ENCODE peak calls at places on chromosomes 11 and 22, in eight cellular contexts. U, S, Y, Z, Q, A, X and J are unnamed samples.

GRCh38 chr11:125280646-125281045 is 116.1 kb downstream of the PKNOX2 start:
- DNase-seq in U (no peak), S (no peak), Y (no peak), Z (no peak), Q (no peak), A (no peak), X (no peak), J (no peak)

GRCh38 chr11:124798991-124799383 is 1.2 kb downstream of the MSANTD2 start:
- DNase-seq in U (no peak), S (no peak), Y (peak), Z (peak), Q (no peak), A (no peak), X (peak), J (peak)

GRCh38 chr22:49099496-49100124 is 728.1 kb downstream of the BRD1 start:
- DNase-seq in U (no peak), S (no peak), Y (no peak), Z (peak), Q (no peak), A (peak), X (no peak), J (no peak)

GRCh38 chr11:93133710-93134109 is 64.1 kb downstream of the SLC36A4 start:
- DNase-seq in U (no peak), S (no peak), Y (peak), Z (no peak), Q (no peak), A (no peak), X (peak), J (no peak)

GRCh38 chr11:58640386-58641023 is 18.0 kb downstream of the CNTF start:
- DNase-seq in U (no peak), S (no peak), Y (no peak), Z (no peak), Q (no peak), A (no peak), X (no peak), J (no peak)

GRCh38 chr11:11789735-11790369 is 51.9 kb upstream of the USP47 start:
- DNase-seq in U (no peak), S (no peak), Y (no peak), Z (peak), Q (no peak), A (no peak), X (peak), J (peak)

GRCh38 chr11:19311306-19312030 is 70.7 kb upstream of the E2F8 start:
- DNase-seq in U (peak), S (peak), Y (peak), Z (peak), Q (peak), A (peak), X (peak), J (peak)

GRCh38 chr11:111135101-111135500 is 110.4 kb upstream of the POU2AF2 start:
- DNase-seq in U (no peak), S (no peak), Y (no peak), Z (no peak), Q (no peak), A (no peak), X (peak), J (no peak)

GRCh38 chr11:129144256-129144655 is 47.9 kb downstream of the ARHGAP32 start:
- DNase-seq in U (no peak), S (no peak), Y (peak), Z (no peak), Q (no peak), A (no peak), X (peak), J (no peak)

GRCh38 chr22:32754413-32755041 is 47.0 kb upstream of the TIMP3 start:
- DNase-seq in U (no peak), S (peak), Y (peak), Z (no peak), Q (no peak), A (no peak), X (peak), J (peak)

GRCh38 chr11:62151737-62152102 is 27.9 kb downstream of the INCENP start:
- DNase-seq in U (peak), S (peak), Y (no peak), Z (no peak), Q (no peak), A (no peak), X (no peak), J (no peak)

GRCh38 chr11:111934301-111934700 is 2.8 kb upstream of the DIXDC1 start:
- DNase-seq in U (no peak), S (no peak), Y (no peak), Z (no peak), Q (no peak), A (no peak), X (no peak), J (no peak)

GRCh38 chr11:102305352-102306047 is 11.8 kb upstream of the BIRC3 start:
- DNase-seq in U (no peak), S (no peak), Y (no peak), Z (no peak), Q (no peak), A (no peak), X (no peak), J (no peak)

GRCh38 chr22:29218758-29219408 is 13.2 kb downstream of the EMID1 start:
- DNase-seq in U (no peak), S (no peak), Y (no peak), Z (no peak), Q (no peak), A (no peak), X (no peak), J (no peak)

GRCh38 chr11:107824668-107825369 is 33.8 kb downstream of the SLC35F2 start:
- DNase-seq in U (no peak), S (no peak), Y (peak), Z (no peak), Q (no peak), A (no peak), X (peak), J (no peak)

GRCh38 chr11:118791961-118792578 is 1.1 kb upstream of the DDX6 start:
- DNase-seq in U (peak), S (peak), Y (no peak), Z (peak), Q (peak), A (no peak), X (no peak), J (peak)

GRCh38 chr11:1619449-1619848 is 2.5 kb downstream of the KRTAP5-4 start:
- DNase-seq in U (no peak), S (no peak), Y (no peak), Z (no peak), Q (no peak), A (no peak), X (no peak), J (no peak)

GRCh38 chr11:50394017-50394416 is 361.3 kb downstream of the OR4C45 start:
- DNase-seq in U (no peak), S (no peak), Y (no peak), Z (no peak), Q (no peak), A (no peak), X (no peak), J (no peak)

GRCh38 chr11:13939952-13940610 is 22.4 kb upstream of the SPON1 start:
- DNase-seq in U (no peak), S (no peak), Y (no peak), Z (peak), Q (no peak), A (no peak), X (no peak), J (peak)

GRCh38 chr11:59611570-59612565 is 3.7 kb downstream of the OSBP start:
- DNase-seq in U (peak), S (peak), Y (peak), Z (peak), Q (no peak), A (no peak), X (peak), J (no peak)

GRCh38 chr11:72781063-72781312 is 12.9 kb downstream of the STARD10 start:
- DNase-seq in U (peak), S (no peak), Y (no peak), Z (peak), Q (no peak), A (no peak), X (no peak), J (no peak)

GRCh38 chr11:47980907-47981621 is 705 bp downstream of the PTPRJ start:
- DNase-seq in U (peak), S (peak), Y (no peak), Z (peak), Q (peak), A (peak), X (peak), J (peak)

GRCh38 chr11:129699711-129700304 is 115.8 kb upstream of the TMEM45B start:
- DNase-seq in U (no peak), S (no peak), Y (no peak), Z (peak), Q (no peak), A (no peak), X (no peak), J (no peak)

GRCh38 chr11:37632748-37633147 is 1034.7 kb upstream of the RAG2 start:
- DNase-seq in U (no peak), S (no peak), Y (no peak), Z (no peak), Q (no peak), A (no peak), X (no peak), J (no peak)

GRCh38 chr11:27217948-27218410 is 145.0 kb downstream of the CCDC34 start:
- DNase-seq in U (no peak), S (no peak), Y (peak), Z (no peak), Q (no peak), A (no peak), X (peak), J (no peak)

GRCh38 chr11:77559686-77560425 is 29.9 kb upstream of the AQP11 start:
- DNase-seq in U (no peak), S (peak), Y (peak), Z (peak), Q (no peak), A (no peak), X (peak), J (peak)

GRCh38 chr11:67248653-67249052 is 17.6 kb upstream of the GRK2 start:
- DNase-seq in U (no peak), S (peak), Y (peak), Z (peak), Q (peak), A (no peak), X (peak), J (peak)

GRCh38 chr11:36594316-36594989 is at the start of gene IFTAP:
- DNase-seq in U (peak), S (peak), Y (peak), Z (peak), Q (peak), A (no peak), X (peak), J (peak)

GRCh38 chr11:5204787-5205186 is 4.3 kb upstream of the OR51V1 start:
- DNase-seq in U (no peak), S (no peak), Y (peak), Z (peak), Q (no peak), A (no peak), X (peak), J (peak)

GRCh38 chr11:68312117-68312779 is at the start of gene LRP5:
- DNase-seq in U (no peak), S (peak), Y (no peak), Z (peak), Q (no peak), A (no peak), X (peak), J (peak)

GRCh38 chr22:19703869-19704268 is 10.4 kb upstream of the SEPTIN5 start:
- DNase-seq in U (no peak), S (peak), Y (no peak), Z (no peak), Q (no peak), A (no peak), X (no peak), J (no peak)

GRCh38 chr22:48959496-48959895 is 868.2 kb downstream of the BRD1 start:
- DNase-seq in U (peak), S (no peak), Y (no peak), Z (no peak), Q (no peak), A (no peak), X (no peak), J (no peak)

GRCh38 chr11:129722529-129722928 is 93.1 kb upstream of the TMEM45B start:
- DNase-seq in U (no peak), S (no peak), Y (no peak), Z (no peak), Q (no peak), A (no peak), X (no peak), J (no peak)

GRCh38 chr22:50267591-50268390 is 2.4 kb downstream of the MAPK11 start:
- DNase-seq in U (peak), S (peak), Y (no peak), Z (no peak), Q (peak), A (peak), X (peak), J (peak)
- TF ChIP-seq CTCF in U (peak), S (no peak), Y (no peak), Z (no peak), Q (peak), A (peak), X (peak), J (peak)

GRCh38 chr11:44670814-44671213 is 55.9 kb upstream of the TSPAN18 start:
- DNase-seq in U (no peak), S (no peak), Y (no peak), Z (no peak), Q (no peak), A (no peak), X (no peak), J (no peak)

GRCh38 chr11:44675906-44676305 is 50.9 kb upstream of the TSPAN18 start:
- DNase-seq in U (no peak), S (no peak), Y (no peak), Z (no peak), Q (no peak), A (no peak), X (no peak), J (no peak)

GRCh38 chr11:44674809-44675208 is 52.0 kb upstream of the TSPAN18 start:
- DNase-seq in U (no peak), S (no peak), Y (no peak), Z (no peak), Q (no peak), A (no peak), X (no peak), J (no peak)

GRCh38 chr11:44673691-44674090 is 53.1 kb upstream of the TSPAN18 start:
- DNase-seq in U (no peak), S (no peak), Y (no peak), Z (no peak), Q (no peak), A (no peak), X (no peak), J (no peak)

GRCh38 chr11:44671234-44671633 is 55.5 kb upstream of the TSPAN18 start:
- DNase-seq in U (no peak), S (no peak), Y (no peak), Z (no peak), Q (no peak), A (no peak), X (no peak), J (no peak)
- H3K27ac ChIP-seq in U (no peak), S (no peak), Y (no peak), Z (no peak), Q (no peak), A (no peak), X (no peak), J (no peak)

DNA sequence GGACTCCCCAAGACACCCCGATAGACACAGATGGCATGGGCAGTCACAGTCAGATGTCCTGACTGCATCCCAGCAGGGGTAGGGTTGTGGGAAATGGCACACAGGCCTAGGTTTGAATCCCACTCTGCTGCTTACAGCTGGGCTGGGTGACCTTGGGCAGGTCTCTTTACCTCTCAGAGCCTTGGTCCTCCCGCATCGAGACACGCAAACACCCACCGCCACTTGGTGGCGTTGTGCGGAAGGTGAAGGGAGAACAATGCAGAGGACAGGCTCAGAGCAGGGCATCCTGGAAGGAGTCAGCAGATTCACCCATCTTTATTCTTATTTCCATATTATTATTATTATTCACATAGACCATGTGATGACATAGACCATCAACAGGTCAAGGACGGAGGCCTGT is 140.5 kb downstream of the MIAT start:
- DNase-seq in U (no peak), S (no peak), Y (no peak), Z (no peak), Q (no peak), A (no peak), X (no peak), J (no peak)
- TF ChIP-seq CTCF in U (no peak), S (no peak), Y (no peak), Z (no peak), Q (no peak), A (no peak), X (no peak), J (no peak)

DNA sequence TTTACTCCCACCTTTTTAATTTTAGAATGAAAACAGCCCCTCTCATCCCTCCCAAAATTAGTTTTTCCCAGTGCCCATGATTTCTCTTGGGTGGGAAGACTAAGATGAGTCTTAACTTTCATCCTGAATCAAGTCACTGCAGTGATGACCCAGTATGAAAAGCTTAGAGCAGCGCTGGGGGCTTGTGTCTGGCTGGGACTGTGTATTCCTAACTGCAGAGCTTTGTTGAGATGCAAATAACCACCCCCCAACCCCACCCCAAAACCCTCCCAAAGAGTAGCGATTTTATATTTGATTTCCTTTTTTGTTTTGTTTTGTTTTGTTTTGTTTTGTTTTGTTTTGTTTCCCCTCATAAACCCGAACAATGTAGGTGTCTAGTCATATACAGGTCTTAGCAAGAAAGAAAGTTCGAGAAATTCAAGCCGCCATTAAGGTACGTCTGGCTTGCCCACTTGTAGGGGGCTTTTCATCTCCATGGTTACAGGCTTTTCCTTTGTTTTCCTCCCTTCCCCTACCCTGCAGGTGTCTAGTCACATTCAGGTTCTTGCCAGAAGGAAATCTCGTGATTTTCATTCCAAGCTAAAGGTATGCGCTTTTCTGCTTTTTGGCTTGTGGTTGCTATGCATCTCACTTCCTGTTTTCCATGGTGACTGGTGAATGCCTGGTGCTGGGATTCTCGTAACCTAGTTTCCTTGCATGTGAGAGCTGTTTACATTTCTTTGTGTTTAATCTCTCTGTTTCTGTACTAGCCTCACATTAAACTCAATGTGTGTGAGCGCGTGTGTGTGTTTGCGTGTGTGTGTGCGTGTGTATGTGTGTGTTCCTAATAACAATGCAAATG is 144.6 kb upstream of the RASSF10 start:
- DNase-seq in U (peak), S (no peak), Y (peak), Z (peak), Q (no peak), A (no peak), X (peak), J (peak)
- H3K27ac ChIP-seq in U (peak), S (peak), Y (peak), Z (no peak), Q (no peak), A (no peak), X (peak), J (no peak)

DNA sequence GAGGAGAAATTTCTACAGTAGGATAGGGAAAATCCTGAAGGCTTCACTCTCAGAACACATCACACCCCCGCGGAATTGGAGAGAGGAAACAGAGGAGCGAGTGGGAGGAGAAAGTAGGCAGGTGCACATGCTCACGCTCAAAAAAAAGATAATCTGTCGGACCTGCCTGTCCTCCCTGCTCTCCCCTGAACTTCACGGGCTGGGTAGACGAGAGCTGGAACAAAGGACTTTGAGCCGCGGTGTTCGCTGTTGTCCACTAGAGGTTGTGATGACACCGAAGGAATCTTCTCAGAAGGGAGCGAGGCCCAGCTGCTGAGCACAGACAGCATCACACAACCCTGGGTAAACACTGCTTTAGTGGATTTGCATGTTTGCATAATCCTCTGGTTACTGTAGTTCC is 5.0 kb downstream of the SEZ6L start:
- DNase-seq in U (no peak), S (no peak), Y (no peak), Z (peak), Q (no peak), A (no peak), X (no peak), J (no peak)
- TF ChIP-seq CTCF in U (no peak), S (no peak), Y (no peak), Z (no peak), Q (no peak), A (no peak), X (no peak), J (no peak)

GRCh38 chr22:45010532-45010900 is 711 bp upstream of the PHF21B start:
- DNase-seq in U (no peak), S (no peak), Y (no peak), Z (no peak), Q (no peak), A (no peak), X (no peak), J (no peak)
- H3K27ac ChIP-seq in U (no peak), S (no peak), Y (no peak), Z (no peak), Q (no peak), A (no peak), X (no peak), J (no peak)

GRCh38 chr22:43226368-43226979 is 39.5 kb upstream of the TTLL12 start:
- DNase-seq in U (no peak), S (no peak), Y (peak), Z (no peak), Q (no peak), A (no peak), X (peak), J (peak)

GRCh38 chr22:43228863-43229262 is 41.9 kb upstream of the TTLL12 start:
- DNase-seq in U (no peak), S (no peak), Y (no peak), Z (no peak), Q (no peak), A (no peak), X (no peak), J (no peak)

GRCh38 chr22:43230571-43230970 is 43.6 kb upstream of the TTLL12 start:
- DNase-seq in U (no peak), S (no peak), Y (no peak), Z (no peak), Q (no peak), A (no peak), X (no peak), J (no peak)

GRCh38 chr22:43227231-43227630 is 40.3 kb upstream of the TTLL12 start:
- DNase-seq in U (no peak), S (no peak), Y (no peak), Z (no peak), Q (no peak), A (no peak), X (no peak), J (no peak)

DNA sequence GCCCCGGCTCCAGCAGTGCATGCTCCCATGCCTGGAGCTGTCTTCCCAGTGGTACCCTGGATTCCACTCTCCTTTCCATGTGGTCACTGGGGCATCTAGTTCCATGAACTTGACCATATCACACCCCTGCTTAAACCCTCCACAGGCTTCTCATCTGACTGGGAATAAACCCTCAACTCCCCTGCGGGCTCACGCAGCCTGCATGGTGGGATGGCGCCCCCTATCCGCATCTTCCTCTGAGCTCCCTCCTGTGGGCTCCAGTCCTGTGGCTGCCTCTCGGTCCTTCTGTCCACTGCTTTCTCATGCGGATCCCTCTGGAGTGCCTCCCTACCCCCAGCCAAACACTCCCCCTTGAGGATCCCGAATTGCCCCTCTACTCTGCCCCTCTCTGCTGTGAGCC is 41.4 kb upstream of the TTLL12 start:
- DNase-seq in U (peak), S (no peak), Y (no peak), Z (peak), Q (peak), A (no peak), X (no peak), J (peak)
- TF ChIP-seq CTCF in U (no peak), S (no peak), Y (peak), Z (peak), Q (peak), A (peak), X (peak), J (no peak)